ENCODE peak calls at places on chromosome 5, in four cellular contexts. F is K562, R is HepG2, Z is GM12878. O is an unnamed sample.

GRCh38 chr5:176697267-176697928 is 50.1 kb downstream of the TSPAN17 start:
- DNase-seq in F (no peak), R (no peak), Z (no peak), O (no peak)

GRCh38 chr5:38447786-38448185 is 108.7 kb downstream of the LIFR start:
- DNase-seq in F (no peak), R (no peak), Z (no peak), O (no peak)

GRCh38 chr5:80696450-80696849 is 41.7 kb upstream of the DHFR start:
- DNase-seq in F (no peak), R (no peak), Z (no peak), O (no peak)

GRCh38 chr5:28174691-28175090 is 1136.3 kb upstream of the CDH9 start:
- DNase-seq in F (no peak), R (no peak), Z (no peak), O (no peak)

GRCh38 chr5:154269414-154269813 is 78.9 kb downstream of the GALNT10 start:
- DNase-seq in F (no peak), R (no peak), Z (no peak), O (no peak)

GRCh38 chr5:88724201-88724600 is 158.8 kb downstream of the MEF2C start:
- DNase-seq in F (no peak), R (no peak), Z (no peak), O (no peak)

GRCh38 chr5:176738851-176739250 is 71.5 kb upstream of the UNC5A start:
- DNase-seq in F (no peak), R (no peak), Z (no peak), O (no peak)

GRCh38 chr5:176624142-176624541 is 6.2 kb downstream of the SNCB start:
- DNase-seq in F (no peak), R (no peak), Z (no peak), O (no peak)

GRCh38 chr5:83589786-83590185 is 118.2 kb downstream of the VCAN start:
- DNase-seq in F (no peak), R (no peak), Z (no peak), O (no peak)

GRCh38 chr5:165565921-165566320 is 2060.5 kb downstream of the MAT2B start:
- DNase-seq in F (no peak), R (no peak), Z (no peak), O (no peak)

GRCh38 chr5:9765421-9765820 is 135.3 kb upstream of the TAS2R1 start:
- DNase-seq in F (no peak), R (no peak), Z (no peak), O (no peak)

GRCh38 chr5:178626484-178627258 is at the start of gene CLK4:
- DNase-seq in F (peak), R (peak), Z (peak), O (peak)

GRCh38 chr5:56305551-56305950 is 72.4 kb upstream of the ANKRD55 start:
- DNase-seq in F (no peak), R (no peak), Z (no peak), O (no peak)

GRCh38 chr5:158875272-158875679 is 224.4 kb downstream of the EBF1 start:
- DNase-seq in F (no peak), R (no peak), Z (no peak), O (no peak)

GRCh38 chr5:120765189-120765588 is 301.1 kb downstream of the PRR16 start:
- DNase-seq in F (no peak), R (no peak), Z (no peak), O (no peak)

GRCh38 chr5:112923148-112923917 is 1.3 kb upstream of the REEP5 start:
- DNase-seq in F (no peak), R (no peak), Z (peak), O (no peak)

GRCh38 chr5:98474802-98475201 is 298.7 kb upstream of the RGMB start:
- DNase-seq in F (no peak), R (no peak), Z (no peak), O (no peak)

GRCh38 chr5:177085985-177086917 is at the start of gene FGFR4:
- DNase-seq in F (peak), R (peak), Z (peak), O (peak)

GRCh38 chr5:53983568-53984465 is 326.6 kb downstream of the ARL15 start:
- DNase-seq in F (no peak), R (no peak), Z (no peak), O (no peak)

GRCh38 chr5:171984748-171985419 is 21.6 kb downstream of the FBXW11 start:
- DNase-seq in F (no peak), R (no peak), Z (no peak), O (no peak)

GRCh38 chr5:181134259-181134658 is 3.3 kb upstream of the OR2V1 start:
- DNase-seq in F (no peak), R (no peak), Z (no peak), O (no peak)

GRCh38 chr5:181136361-181136955 is 5.5 kb upstream of the OR2V1 start:
- DNase-seq in F (no peak), R (no peak), Z (no peak), O (no peak)

GRCh38 chr5:181133083-181133482 is 2.1 kb upstream of the OR2V1 start:
- DNase-seq in F (no peak), R (no peak), Z (no peak), O (no peak)

GRCh38 chr5:181131514-181131913 is 545 bp upstream of the OR2V1 start:
- DNase-seq in F (no peak), R (no peak), Z (no peak), O (no peak)

DNA sequence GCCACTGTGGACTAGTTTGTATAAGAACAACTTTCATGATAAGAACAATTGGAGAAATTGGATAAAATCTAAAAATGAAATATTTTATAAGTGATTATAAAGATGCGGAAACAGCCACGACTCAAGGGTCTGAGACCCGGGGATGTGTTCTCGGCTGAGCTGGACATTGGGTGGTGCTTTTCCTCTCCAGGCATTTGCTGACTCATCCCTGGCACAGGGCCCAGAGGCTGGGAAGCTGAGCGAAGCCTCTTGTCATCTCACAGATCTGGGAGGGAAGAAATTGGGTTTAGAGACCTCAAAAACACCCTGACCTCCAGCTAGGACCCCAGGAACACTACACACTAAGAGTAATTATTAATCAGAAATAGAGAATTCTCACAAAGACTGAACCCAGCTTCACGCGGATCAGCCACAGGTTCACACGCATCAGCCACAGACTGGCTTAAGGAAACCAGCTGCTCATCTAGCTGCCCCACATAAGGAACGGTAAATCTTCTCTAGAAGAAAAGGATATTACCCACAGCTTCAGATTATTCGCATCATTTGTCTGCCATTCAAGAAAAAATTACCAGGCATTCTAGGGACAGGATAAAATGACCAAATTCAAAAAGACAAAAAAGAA is 2.8 kb upstream of the OR2V1 start:
- DNase-seq in F (peak), R (peak), Z (no peak), O (no peak)
- TF ChIP-seq FOXK2 in F (no peak), R (no peak), Z (no peak), O (no peak)

DNA sequence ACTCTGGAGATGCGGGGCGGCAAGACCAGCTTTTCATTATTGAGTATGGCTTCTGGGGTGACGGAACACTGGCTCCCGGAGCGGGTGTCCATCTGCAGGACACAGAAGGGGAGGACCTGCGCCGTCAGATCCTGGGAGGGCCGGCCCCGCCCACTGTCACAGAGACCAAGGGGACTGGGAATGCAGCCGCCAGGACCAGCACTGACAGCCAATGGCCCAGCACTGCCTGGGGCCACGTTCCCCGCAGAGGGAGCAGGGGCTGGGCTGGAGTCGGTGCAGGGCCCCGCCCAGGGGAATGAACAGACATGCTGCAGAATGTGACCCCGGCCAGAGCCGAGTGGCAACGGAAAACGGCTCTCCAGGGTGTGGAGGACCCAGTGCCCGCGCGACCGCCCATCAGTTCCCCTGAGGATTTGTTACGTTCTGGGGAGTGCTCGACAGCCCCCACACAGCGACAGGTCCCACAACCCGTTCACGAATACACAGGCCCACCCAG is at the start of gene ZDHHC11:
- DNase-seq in F (peak), R (peak), Z (no peak), O (no peak)
- TF ChIP-seq TARDBP in F (no peak), R (no peak), Z (no peak), O (no peak)

GRCh38 chr5:43900974-43901373 is 298.0 kb downstream of the NNT start:
- DNase-seq in F (no peak), R (no peak), Z (no peak), O (no peak)

GRCh38 chr5:43903129-43903528 is 300.1 kb downstream of the NNT start:
- DNase-seq in F (no peak), R (no peak), Z (no peak), O (no peak)
- TF ChIP-seq FOXK2 in F (no peak), R (no peak), Z (no peak), O (no peak)

DNA sequence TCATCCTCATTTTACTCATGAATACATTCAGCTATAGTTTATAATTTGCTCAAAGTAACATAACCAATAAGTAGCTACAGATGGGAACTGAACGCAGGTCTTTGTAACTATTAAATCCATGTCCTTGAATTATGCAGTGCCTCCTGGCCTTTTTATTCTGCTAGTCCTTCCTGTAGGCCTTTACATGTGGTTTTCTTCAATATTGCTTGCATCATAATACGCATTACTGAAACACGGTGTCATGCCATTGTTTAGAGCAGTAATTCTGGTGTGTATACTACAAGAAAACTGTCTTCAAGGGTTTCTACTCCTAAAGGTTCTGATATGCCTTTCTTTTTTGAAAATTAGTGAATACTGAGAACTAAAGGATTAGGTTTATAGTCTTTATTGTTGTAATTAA is 20.7 kb downstream of the CWC27 start:
- DNase-seq in F (no peak), R (no peak), Z (no peak), O (no peak)
- TF ChIP-seq TARDBP in F (no peak), R (no peak), Z (no peak), O (no peak)

DNA sequence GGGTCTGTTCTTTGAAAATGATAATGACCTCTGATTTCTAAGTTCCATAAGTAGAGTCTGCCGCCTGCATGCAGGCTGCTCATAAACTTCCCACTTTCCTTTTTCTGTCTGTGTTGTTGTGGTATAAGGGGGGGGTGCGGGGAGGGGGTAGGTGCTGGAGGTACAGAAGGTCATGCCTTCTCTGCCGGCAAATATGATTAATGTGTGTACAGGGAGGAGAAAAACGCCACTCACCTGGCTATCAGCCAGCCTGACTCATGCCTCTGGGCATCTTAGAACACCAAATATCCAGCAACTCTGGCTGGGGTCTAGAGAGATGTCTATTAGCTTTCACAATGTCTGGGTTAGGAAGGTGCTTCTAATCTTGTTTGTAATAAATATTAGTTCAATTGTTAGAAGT is 128.3 kb downstream of the EFNA5 start:
- DNase-seq in F (no peak), R (peak), Z (peak), O (peak)
- TF ChIP-seq FOXK2 in F (no peak), R (no peak), Z (no peak), O (no peak)

DNA sequence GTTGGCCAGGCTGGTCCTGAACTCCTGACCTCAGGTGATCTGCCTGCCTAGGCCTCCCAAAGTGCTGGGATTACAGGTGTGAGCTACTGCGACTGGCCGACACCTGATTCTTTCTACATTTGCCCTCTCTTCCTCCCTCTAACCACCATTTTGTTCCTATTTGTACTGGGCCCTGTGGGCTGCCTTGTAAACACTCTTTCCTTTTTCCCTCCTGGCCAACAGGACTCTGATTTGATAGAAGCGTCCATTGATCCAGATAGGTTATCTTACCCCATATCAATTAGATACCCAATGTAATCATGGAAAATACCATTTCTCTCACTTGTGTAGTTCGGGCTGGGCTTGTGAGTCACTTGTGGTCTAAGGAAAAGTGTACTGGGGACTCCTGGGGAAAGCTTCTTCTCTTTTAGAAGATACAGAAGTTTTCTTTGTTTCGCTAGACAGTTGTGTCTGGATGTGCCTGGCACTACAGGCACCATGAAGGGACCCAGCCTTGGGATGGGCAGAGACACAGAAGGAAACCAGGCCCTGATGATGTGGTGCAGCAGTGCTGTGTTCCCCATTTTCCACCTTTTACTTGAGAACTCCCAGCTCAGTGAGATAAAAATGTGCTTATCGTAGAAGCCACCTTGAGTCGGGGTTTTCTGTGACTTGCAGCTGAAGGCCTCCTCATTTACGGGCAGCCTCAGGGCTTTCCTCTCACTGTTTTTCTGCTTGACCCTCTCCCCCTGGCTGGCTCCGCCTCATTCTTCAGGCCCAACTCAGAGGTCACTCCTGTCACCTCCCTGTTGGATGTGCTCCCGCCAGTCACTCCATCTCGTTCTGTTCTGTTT is 32.8 kb upstream of the CPEB4 start:
- DNase-seq in F (peak), R (no peak), Z (no peak), O (no peak)
- TF ChIP-seq TARDBP in F (peak), R (no peak), Z (no peak), O (no peak)

DNA sequence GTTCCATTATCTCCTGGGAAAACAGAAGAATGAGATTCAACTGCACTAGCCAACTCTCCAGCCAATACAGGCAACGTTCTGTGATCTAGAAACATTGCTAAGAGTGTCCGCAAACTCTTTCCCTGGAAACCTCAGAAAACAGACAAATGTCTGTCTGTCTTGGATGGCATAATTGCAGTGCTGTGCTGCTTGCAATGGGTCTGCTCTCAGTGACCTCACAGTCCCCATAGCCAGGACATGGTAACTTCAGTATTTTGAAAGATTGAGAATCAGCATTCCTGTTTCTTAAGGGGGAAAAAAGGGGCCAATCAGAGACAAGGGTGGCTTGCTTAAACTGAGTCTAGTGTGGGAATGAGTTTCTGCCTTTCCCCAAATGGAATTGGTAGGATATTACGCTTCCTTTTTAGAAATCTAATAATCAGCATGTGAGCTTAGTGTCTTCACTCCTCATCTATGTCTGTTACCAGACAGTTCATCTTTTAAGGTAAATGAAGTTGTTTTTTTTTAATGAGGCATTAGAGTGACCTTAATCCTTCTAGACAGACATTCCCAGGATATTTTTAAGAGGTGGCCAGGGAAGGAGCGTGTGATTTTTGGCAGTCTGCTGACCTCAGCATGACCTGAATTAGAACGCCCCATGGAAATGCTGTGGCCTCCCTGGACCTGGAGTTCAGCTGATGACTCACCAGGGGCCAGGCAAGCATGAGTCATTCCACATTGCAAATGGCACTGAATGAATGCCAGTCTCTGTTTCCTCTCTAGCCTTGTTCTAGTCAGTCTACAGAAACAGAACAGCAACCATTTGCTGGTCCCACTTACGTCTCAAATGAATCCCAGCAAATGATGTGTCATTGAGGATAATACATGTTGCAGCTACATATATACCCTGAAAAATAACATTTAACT is 210.2 kb upstream of the ACTBL2 start:
- DNase-seq in F (peak), R (peak), Z (no peak), O (peak)
- TF ChIP-seq FOXK2 in F (no peak), R (no peak), Z (no peak), O (no peak)

O was measured in HEK293T.